ENCODE peak calls at places on chromosomes 13 and 19, in eight cellular contexts. X is NCI-H524 treated with DMSO at 0.1 percent for 48 hours; R is WTC11; M is stimulated activated CD8-positive, alpha-beta memory T cell treated with anti-CD3 and anti-CD28 coated beads, Interleukin-15, amount 100 ng/mL, for 24 hours; N is PC-3; L is NT2/D1; G is NCI-H1417 treated with DMSO at 0.1 percent for 48 hours; S is NAMALWA. B is an unnamed sample.

GRCh38 chr19:47694466-47695273 is 18.6 kb upstream of the EHD2 start:
- DNase-seq in X (no peak), R (no peak), M (no peak), N (no peak), L (no peak), G (no peak), S (no peak), B (no peak)

GRCh38 chr19:17951151-17952040 is 15.5 kb upstream of the KCNN1 start:
- DNase-seq in X (no peak), R (peak), M (no peak), N (no peak), L (no peak), G (no peak), S (no peak), B (no peak)

GRCh38 chr13:31875134-31875533 is 135.8 kb downstream of the RXFP2 start:
- DNase-seq in X (no peak), R (no peak), M (no peak), N (no peak), L (no peak), G (no peak), S (no peak), B (no peak)

GRCh38 chr19:10091892-10092641 is 6.0 kb downstream of the SHFL start:
- DNase-seq in X (no peak), R (no peak), M (no peak), N (no peak), L (no peak), G (no peak), S (peak), B (no peak)

GRCh38 chr19:28169168-28169862 is 1043.6 kb downstream of the UQCRFS1 start:
- DNase-seq in X (no peak), R (peak), M (no peak), N (no peak), L (peak), G (no peak), S (no peak), B (peak)

GRCh38 chr13:40781717-40782116 is 7.7 kb upstream of the SLC25A15 start:
- DNase-seq in X (no peak), R (no peak), M (no peak), N (no peak), L (no peak), G (no peak), S (no peak), B (no peak)

GRCh38 chr19:5144545-5145179 is 175.7 kb downstream of the KDM4B start:
- DNase-seq in X (no peak), R (no peak), M (no peak), N (no peak), L (no peak), G (no peak), S (no peak), B (no peak)

GRCh38 chr19:6012416-6013170 is 34.7 kb upstream of the RANBP3 start:
- DNase-seq in X (no peak), R (no peak), M (no peak), N (no peak), L (no peak), G (no peak), S (no peak), B (no peak)

B was measured in iPS DF 19.7.